ENCODE peak calls at places on chromosomes 16 and 17, in seven cellular contexts. One of them, this sample, is unnamed.

GRCh38 chr16:46947900-46948547 is 25.4 kb downstream of the DNAJA2 start:
- DNase-seq in HEK293T: peak; percentile 38
- DNase-seq in HFFc6: peak; percentile 22
- DNase-seq in stimulated activated CD8-positive, alpha-beta memory T cell treated with anti-CD3 and anti-CD28 coated beads, Interleukin-15, amount 100 ng/mL, for 24 hours: no peak
- DNase-seq in naive thymus-derived CD8-positive, alpha-beta T cell: no peak
- DNase-seq in NCI-H1694 treated with DMSO at 0.1 percent for 48 hours: peak; percentile 8
- DNase-seq in KBM-7: peak; percentile 76
- DNase-seq in this sample: no peak

GRCh38 chr17:14738652-14738988 is 437.7 kb downstream of the HS3ST3B1 start:
- DNase-seq in KBM-7: no peak
- DNase-seq in HFFc6: no peak
- DNase-seq in naive thymus-derived CD8-positive, alpha-beta T cell: no peak
- DNase-seq in HEK293T: no peak
- DNase-seq in NCI-H1694 treated with DMSO at 0.1 percent for 48 hours: no peak
- DNase-seq in stimulated activated CD8-positive, alpha-beta memory T cell treated with anti-CD3 and anti-CD28 coated beads, Interleukin-15, amount 100 ng/mL, for 24 hours: no peak
- DNase-seq in this sample: no peak

GRCh38 chr17:42283241-42284019 is 4.9 kb upstream of the STAT5A start:
- DNase-seq in HFFc6: no peak
- DNase-seq in KBM-7: no peak
- DNase-seq in NCI-H1694 treated with DMSO at 0.1 percent for 48 hours: no peak
- DNase-seq in naive thymus-derived CD8-positive, alpha-beta T cell: no peak
- DNase-seq in stimulated activated CD8-positive, alpha-beta memory T cell treated with anti-CD3 and anti-CD28 coated beads, Interleukin-15, amount 100 ng/mL, for 24 hours: no peak
- DNase-seq in HEK293T: no peak
- DNase-seq in this sample: no peak

GRCh38 chr17:50114849-50115357 is 15.1 kb downstream of the SAMD14 start:
- DNase-seq in NCI-H1694 treated with DMSO at 0.1 percent for 48 hours: peak; percentile 94
- DNase-seq in naive thymus-derived CD8-positive, alpha-beta T cell: no peak
- DNase-seq in stimulated activated CD8-positive, alpha-beta memory T cell treated with anti-CD3 and anti-CD28 coated beads, Interleukin-15, amount 100 ng/mL, for 24 hours: no peak
- DNase-seq in KBM-7: peak; percentile 85
- DNase-seq in HFFc6: peak; percentile 53
- DNase-seq in HEK293T: peak; percentile 70
- DNase-seq in this sample: peak; percentile 43

GRCh38 chr16:60646631-60647030 is 1389.6 kb downstream of the CDH8 start:
- DNase-seq in NCI-H1694 treated with DMSO at 0.1 percent for 48 hours: no peak
- DNase-seq in HEK293T: no peak
- DNase-seq in HFFc6: no peak
- DNase-seq in KBM-7: no peak
- DNase-seq in naive thymus-derived CD8-positive, alpha-beta T cell: no peak
- DNase-seq in stimulated activated CD8-positive, alpha-beta memory T cell treated with anti-CD3 and anti-CD28 coated beads, Interleukin-15, amount 100 ng/mL, for 24 hours: no peak
- DNase-seq in this sample: no peak

GRCh38 chr16:2238396-2239230 is 2.4 kb downstream of the DNASE1L2 start:
- DNase-seq in stimulated activated CD8-positive, alpha-beta memory T cell treated with anti-CD3 and anti-CD28 coated beads, Interleukin-15, amount 100 ng/mL, for 24 hours: no peak
- DNase-seq in HEK293T: no peak
- DNase-seq in HFFc6: no peak
- DNase-seq in NCI-H1694 treated with DMSO at 0.1 percent for 48 hours: no peak
- DNase-seq in KBM-7: no peak
- DNase-seq in naive thymus-derived CD8-positive, alpha-beta T cell: no peak
- DNase-seq in this sample: no peak

GRCh38 chr17:64635647-64636305 is 26.3 kb downstream of the SMURF2 start:
- DNase-seq in NCI-H1694 treated with DMSO at 0.1 percent for 48 hours: no peak
- DNase-seq in HEK293T: no peak
- DNase-seq in KBM-7: no peak
- DNase-seq in stimulated activated CD8-positive, alpha-beta memory T cell treated with anti-CD3 and anti-CD28 coated beads, Interleukin-15, amount 100 ng/mL, for 24 hours: no peak
- DNase-seq in HFFc6: peak; percentile 79
- DNase-seq in naive thymus-derived CD8-positive, alpha-beta T cell: no peak
- DNase-seq in this sample: no peak

GRCh38 chr17:13986855-13987254 is 82.4 kb upstream of the COX10 start:
- DNase-seq in HEK293T: no peak
- DNase-seq in NCI-H1694 treated with DMSO at 0.1 percent for 48 hours: no peak
- DNase-seq in stimulated activated CD8-positive, alpha-beta memory T cell treated with anti-CD3 and anti-CD28 coated beads, Interleukin-15, amount 100 ng/mL, for 24 hours: no peak
- DNase-seq in naive thymus-derived CD8-positive, alpha-beta T cell: no peak
- DNase-seq in HFFc6: no peak
- DNase-seq in KBM-7: peak; percentile 9
- DNase-seq in this sample: no peak

GRCh38 chr17:62998665-62999393 is 32.8 kb downstream of the TANC2 start:
- DNase-seq in HEK293T: no peak
- DNase-seq in naive thymus-derived CD8-positive, alpha-beta T cell: no peak
- DNase-seq in NCI-H1694 treated with DMSO at 0.1 percent for 48 hours: no peak
- DNase-seq in KBM-7: no peak
- DNase-seq in stimulated activated CD8-positive, alpha-beta memory T cell treated with anti-CD3 and anti-CD28 coated beads, Interleukin-15, amount 100 ng/mL, for 24 hours: no peak
- DNase-seq in HFFc6: no peak
- DNase-seq in this sample: no peak

GRCh38 chr16:65148804-65149203 is 26.9 kb upstream of the CDH11 start:
- DNase-seq in naive thymus-derived CD8-positive, alpha-beta T cell: no peak
- DNase-seq in HFFc6: no peak
- DNase-seq in NCI-H1694 treated with DMSO at 0.1 percent for 48 hours: no peak
- DNase-seq in HEK293T: no peak
- DNase-seq in KBM-7: no peak
- DNase-seq in stimulated activated CD8-positive, alpha-beta memory T cell treated with anti-CD3 and anti-CD28 coated beads, Interleukin-15, amount 100 ng/mL, for 24 hours: no peak
- DNase-seq in this sample: no peak

GRCh38 chr17:57215317-57215716 is 41.0 kb upstream of the MSI2 start:
- DNase-seq in naive thymus-derived CD8-positive, alpha-beta T cell: no peak
- DNase-seq in HFFc6: peak; percentile 28
- DNase-seq in KBM-7: no peak
- DNase-seq in HEK293T: no peak
- DNase-seq in stimulated activated CD8-positive, alpha-beta memory T cell treated with anti-CD3 and anti-CD28 coated beads, Interleukin-15, amount 100 ng/mL, for 24 hours: no peak
- DNase-seq in NCI-H1694 treated with DMSO at 0.1 percent for 48 hours: no peak
- DNase-seq in this sample: peak; percentile 30

GRCh38 chr17:66799839-66800537 is 34.9 kb upstream of the CACNG5 start:
- DNase-seq in NCI-H1694 treated with DMSO at 0.1 percent for 48 hours: no peak
- DNase-seq in HFFc6: no peak
- DNase-seq in stimulated activated CD8-positive, alpha-beta memory T cell treated with anti-CD3 and anti-CD28 coated beads, Interleukin-15, amount 100 ng/mL, for 24 hours: no peak
- DNase-seq in naive thymus-derived CD8-positive, alpha-beta T cell: no peak
- DNase-seq in HEK293T: no peak
- DNase-seq in KBM-7: peak; percentile 80
- DNase-seq in this sample: no peak

GRCh38 chr17:67442787-67443624 is 65.9 kb downstream of the PITPNC1 start:
- DNase-seq in naive thymus-derived CD8-positive, alpha-beta T cell: no peak
- DNase-seq in HEK293T: no peak
- DNase-seq in KBM-7: no peak
- DNase-seq in stimulated activated CD8-positive, alpha-beta memory T cell treated with anti-CD3 and anti-CD28 coated beads, Interleukin-15, amount 100 ng/mL, for 24 hours: no peak
- DNase-seq in HFFc6: no peak
- DNase-seq in NCI-H1694 treated with DMSO at 0.1 percent for 48 hours: no peak
- DNase-seq in this sample: peak; percentile 45

GRCh38 chr16:27922433-27922832 is 141.1 kb downstream of the GSG1L start:
- DNase-seq in KBM-7: no peak
- DNase-seq in naive thymus-derived CD8-positive, alpha-beta T cell: no peak
- DNase-seq in stimulated activated CD8-positive, alpha-beta memory T cell treated with anti-CD3 and anti-CD28 coated beads, Interleukin-15, amount 100 ng/mL, for 24 hours: no peak
- DNase-seq in HEK293T: no peak
- DNase-seq in NCI-H1694 treated with DMSO at 0.1 percent for 48 hours: no peak
- DNase-seq in HFFc6: no peak
- DNase-seq in this sample: no peak

GRCh38 chr17:56978441-56979090 is 635 bp downstream of the SCPEP1 start:
- DNase-seq in stimulated activated CD8-positive, alpha-beta memory T cell treated with anti-CD3 and anti-CD28 coated beads, Interleukin-15, amount 100 ng/mL, for 24 hours: no peak
- DNase-seq in naive thymus-derived CD8-positive, alpha-beta T cell: no peak
- DNase-seq in KBM-7: peak; percentile 86
- DNase-seq in HEK293T: no peak
- DNase-seq in HFFc6: no peak
- DNase-seq in NCI-H1694 treated with DMSO at 0.1 percent for 48 hours: no peak
- DNase-seq in this sample: no peak

GRCh38 chr16:89909777-89910716 is 8.6 kb upstream of the MC1R start:
- DNase-seq in stimulated activated CD8-positive, alpha-beta memory T cell treated with anti-CD3 and anti-CD28 coated beads, Interleukin-15, amount 100 ng/mL, for 24 hours: peak; percentile 37
- DNase-seq in HEK293T: peak; percentile 84
- DNase-seq in HFFc6: peak; percentile 43
- DNase-seq in naive thymus-derived CD8-positive, alpha-beta T cell: peak; percentile 42
- DNase-seq in KBM-7: peak; percentile 62
- DNase-seq in NCI-H1694 treated with DMSO at 0.1 percent for 48 hours: peak; percentile 37
- DNase-seq in this sample: no peak

GRCh38 chr17:65145743-65146142 is 8.6 kb downstream of the RGS9 start:
- DNase-seq in HFFc6: no peak
- DNase-seq in naive thymus-derived CD8-positive, alpha-beta T cell: no peak
- DNase-seq in KBM-7: no peak
- DNase-seq in NCI-H1694 treated with DMSO at 0.1 percent for 48 hours: no peak
- DNase-seq in HEK293T: no peak
- DNase-seq in stimulated activated CD8-positive, alpha-beta memory T cell treated with anti-CD3 and anti-CD28 coated beads, Interleukin-15, amount 100 ng/mL, for 24 hours: no peak
- DNase-seq in this sample: no peak

GRCh38 chr17:68993112-68993511 is 37.9 kb upstream of the ABCA8 start:
- DNase-seq in NCI-H1694 treated with DMSO at 0.1 percent for 48 hours: no peak
- DNase-seq in stimulated activated CD8-positive, alpha-beta memory T cell treated with anti-CD3 and anti-CD28 coated beads, Interleukin-15, amount 100 ng/mL, for 24 hours: no peak
- DNase-seq in HFFc6: no peak
- DNase-seq in KBM-7: no peak
- DNase-seq in naive thymus-derived CD8-positive, alpha-beta T cell: no peak
- DNase-seq in HEK293T: no peak
- DNase-seq in this sample: no peak

GRCh38 chr17:82668631-82669099 is 20.4 kb upstream of the WDR45B start:
- DNase-seq in HFFc6: peak; percentile 50
- DNase-seq in KBM-7: peak; percentile 74
- DNase-seq in HEK293T: peak; percentile 79
- DNase-seq in NCI-H1694 treated with DMSO at 0.1 percent for 48 hours: peak; percentile 75
- DNase-seq in stimulated activated CD8-positive, alpha-beta memory T cell treated with anti-CD3 and anti-CD28 coated beads, Interleukin-15, amount 100 ng/mL, for 24 hours: no peak
- DNase-seq in naive thymus-derived CD8-positive, alpha-beta T cell: no peak
- DNase-seq in this sample: no peak

GRCh38 chr16:20673882-20674683 is 23.4 kb downstream of the ACSM1 start:
- DNase-seq in KBM-7: peak; percentile 46
- DNase-seq in naive thymus-derived CD8-positive, alpha-beta T cell: no peak
- DNase-seq in HEK293T: no peak
- DNase-seq in HFFc6: no peak
- DNase-seq in stimulated activated CD8-positive, alpha-beta memory T cell treated with anti-CD3 and anti-CD28 coated beads, Interleukin-15, amount 100 ng/mL, for 24 hours: no peak
- DNase-seq in NCI-H1694 treated with DMSO at 0.1 percent for 48 hours: no peak
- DNase-seq in this sample: no peak

GRCh38 chr16:83744521-83744981 is 63.2 kb upstream of the HSBP1 start:
- DNase-seq in naive thymus-derived CD8-positive, alpha-beta T cell: no peak
- DNase-seq in KBM-7: no peak
- DNase-seq in HFFc6: no peak
- DNase-seq in stimulated activated CD8-positive, alpha-beta memory T cell treated with anti-CD3 and anti-CD28 coated beads, Interleukin-15, amount 100 ng/mL, for 24 hours: no peak
- DNase-seq in NCI-H1694 treated with DMSO at 0.1 percent for 48 hours: no peak
- DNase-seq in HEK293T: no peak
- DNase-seq in this sample: no peak

GRCh38 chr17:69093279-69093789 is 32.6 kb upstream of the ABCA9 start:
- DNase-seq in stimulated activated CD8-positive, alpha-beta memory T cell treated with anti-CD3 and anti-CD28 coated beads, Interleukin-15, amount 100 ng/mL, for 24 hours: no peak
- DNase-seq in NCI-H1694 treated with DMSO at 0.1 percent for 48 hours: no peak
- DNase-seq in HEK293T: no peak
- DNase-seq in KBM-7: peak; percentile 83
- DNase-seq in naive thymus-derived CD8-positive, alpha-beta T cell: no peak
- DNase-seq in HFFc6: no peak
- DNase-seq in this sample: peak; percentile 41

GRCh38 chr17:5380491-5381135 is 38.8 kb downstream of the NUP88 start:
- DNase-seq in NCI-H1694 treated with DMSO at 0.1 percent for 48 hours: no peak
- DNase-seq in HEK293T: no peak
- DNase-seq in stimulated activated CD8-positive, alpha-beta memory T cell treated with anti-CD3 and anti-CD28 coated beads, Interleukin-15, amount 100 ng/mL, for 24 hours: no peak
- DNase-seq in HFFc6: no peak
- DNase-seq in naive thymus-derived CD8-positive, alpha-beta T cell: no peak
- DNase-seq in KBM-7: no peak
- DNase-seq in this sample: no peak

GRCh38 chr17:41894791-41895331 is 23.9 kb downstream of the ACLY start:
- DNase-seq in KBM-7: no peak
- DNase-seq in HFFc6: peak; percentile 96
- DNase-seq in stimulated activated CD8-positive, alpha-beta memory T cell treated with anti-CD3 and anti-CD28 coated beads, Interleukin-15, amount 100 ng/mL, for 24 hours: no peak
- DNase-seq in NCI-H1694 treated with DMSO at 0.1 percent for 48 hours: no peak
- DNase-seq in naive thymus-derived CD8-positive, alpha-beta T cell: no peak
- DNase-seq in HEK293T: no peak
- DNase-seq in this sample: no peak

GRCh38 chr17:19242323-19242722 is 5.2 kb downstream of the EPN2 start:
- DNase-seq in stimulated activated CD8-positive, alpha-beta memory T cell treated with anti-CD3 and anti-CD28 coated beads, Interleukin-15, amount 100 ng/mL, for 24 hours: no peak
- DNase-seq in KBM-7: no peak
- DNase-seq in naive thymus-derived CD8-positive, alpha-beta T cell: no peak
- DNase-seq in HEK293T: no peak
- DNase-seq in NCI-H1694 treated with DMSO at 0.1 percent for 48 hours: no peak
- DNase-seq in HFFc6: no peak
- DNase-seq in this sample: no peak

This sample was measured in pulmonary artery endothelial cell.